ENCODE peak calls at places on chromosome 18, in eight cellular contexts. A is neural crest cell, P is esophagus squamous epithelium, D is PC-3, N is left ventricle myocardium inferior, R is heart right ventricle, M is bronchial epithelial cell, Y is psoas muscle. Q is an unnamed sample.

GRCh38 chr18:46677609-46678470 is 20.8 kb upstream of the LOXHD1 start:
- DNase-seq in M (peak), A (no peak), P (no peak), R (peak), D (peak), Y (no peak), N (no peak), Q (peak)

GRCh38 chr18:43893001-43893637 is 615.8 kb upstream of the SYT4 start:
- DNase-seq in P (no peak), A (no peak), Y (no peak), D (peak), R (no peak), N (no peak), M (peak), Q (peak)

GRCh38 chr18:34511435-34511834 is 198.7 kb upstream of the DTNA start:
- DNase-seq in P (no peak), N (no peak), A (no peak), Y (no peak), D (peak), R (no peak), M (no peak), Q (no peak)

GRCh38 chr18:45167109-45167551 is 448.1 kb upstream of the SLC14A2 start:
- DNase-seq in A (no peak), M (peak), R (no peak), N (no peak), Y (no peak), D (peak), P (no peak), Q (peak)

GRCh38 chr18:987325-988186 is 82.9 kb downstream of the ADCYAP1 start:
- DNase-seq in D (peak), N (no peak), A (no peak), M (peak), R (peak), P (no peak), Y (no peak), Q (no peak)

GRCh38 chr18:7172611-7173010 is 55.0 kb upstream of the LAMA1 start:
- DNase-seq in R (no peak), M (no peak), D (peak), N (no peak), Y (no peak), P (no peak), A (no peak), Q (no peak)

GRCh38 chr18:76388891-76389423 is 106.1 kb downstream of the ZNF516 start:
- DNase-seq in N (no peak), R (no peak), D (no peak), P (no peak), A (no peak), Y (no peak), M (no peak), Q (no peak)

GRCh38 chr18:55497825-55498403 is 90.1 kb downstream of the TCF4 start:
- DNase-seq in P (no peak), R (no peak), N (no peak), M (no peak), A (no peak), D (no peak), Y (no peak), Q (no peak)

GRCh38 chr18:24683965-24684364 is 223.5 kb downstream of the HRH4 start:
- DNase-seq in N (no peak), M (no peak), D (peak), R (no peak), Y (no peak), A (no peak), P (no peak), Q (peak)

GRCh38 chr18:66495844-66496243 is 108.0 kb downstream of the CDH19 start:
- DNase-seq in Y (peak), R (peak), M (peak), N (peak), D (peak), P (no peak), A (peak), Q (peak)

GRCh38 chr18:77765468-77765867 is 515.8 kb downstream of the GALR1 start:
- DNase-seq in P (no peak), M (peak), Y (no peak), A (peak), R (no peak), N (no peak), D (peak), Q (peak)

GRCh38 chr18:2905802-2906521 is 59.2 kb downstream of the EMILIN2 start:
- DNase-seq in D (peak), R (peak), N (peak), Y (peak), A (peak), M (no peak), P (no peak), Q (no peak)

GRCh38 chr18:53610957-53611356 is 613.5 kb downstream of the MBD2 start:
- DNase-seq in P (no peak), Y (no peak), N (no peak), D (no peak), A (no peak), R (no peak), M (no peak), Q (no peak)

GRCh38 chr18:75489493-75490190 is 62.1 kb upstream of the SMIM21 start:
- DNase-seq in D (peak), P (no peak), N (no peak), M (peak), R (no peak), A (no peak), Y (no peak), Q (peak)

GRCh38 chr18:22433960-22434359 is 16.2 kb upstream of the CTAGE1 start:
- DNase-seq in Y (no peak), N (no peak), D (no peak), A (no peak), P (no peak), R (no peak), M (peak), Q (no peak)

GRCh38 chr18:50987261-50987660 is 19.4 kb downstream of the ELAC1 start:
- DNase-seq in Y (no peak), A (no peak), D (no peak), R (no peak), P (no peak), M (no peak), N (no peak), Q (no peak)

GRCh38 chr18:58800582-58800981 is 64.1 kb upstream of the ZNF532 start:
- DNase-seq in P (no peak), Y (no peak), A (no peak), M (peak), D (no peak), N (no peak), R (no peak), Q (no peak)

GRCh38 chr18:32446780-32447179 is 23.9 kb downstream of the GAREM1 start:
- DNase-seq in P (no peak), Y (no peak), D (no peak), N (no peak), A (no peak), R (no peak), M (no peak), Q (no peak)

GRCh38 chr18:75049455-75049789 is 159.5 kb downstream of the PTGR3 start:
- DNase-seq in Y (no peak), P (no peak), A (no peak), N (no peak), M (no peak), D (peak), R (no peak), Q (no peak)

GRCh38 chr18:64134044-64134757 is 14.7 kb downstream of the LINC00305 start:
- DNase-seq in N (no peak), M (peak), R (no peak), P (no peak), D (peak), A (no peak), Y (no peak), Q (peak)

GRCh38 chr18:48797841-48798255 is 152.9 kb downstream of the SMAD7 start:
- DNase-seq in Y (no peak), P (no peak), D (no peak), N (peak), M (no peak), A (no peak), R (no peak), Q (no peak)
- TF ChIP-seq CTCF in Y (no peak), P (no peak), D (no peak), N (peak), M (no peak), A (no peak), R (no peak), Q (no peak)

GRCh38 chr18:5237083-5237722 is 40.1 kb upstream of the AKAIN1 start:
- DNase-seq in N (peak), M (no peak), D (peak), A (no peak), P (no peak), Y (no peak), R (peak), Q (no peak)

GRCh38 chr18:5238371-5238758 is 41.3 kb upstream of the AKAIN1 start:
- DNase-seq in M (no peak), D (peak), Y (peak), R (peak), N (peak), P (no peak), A (peak), Q (peak)

GRCh38 chr18:5237723-5238370 is 40.8 kb upstream of the AKAIN1 start:
- DNase-seq in P (peak), M (peak), A (peak), Y (peak), R (peak), D (peak), N (peak), Q (peak)

DNA sequence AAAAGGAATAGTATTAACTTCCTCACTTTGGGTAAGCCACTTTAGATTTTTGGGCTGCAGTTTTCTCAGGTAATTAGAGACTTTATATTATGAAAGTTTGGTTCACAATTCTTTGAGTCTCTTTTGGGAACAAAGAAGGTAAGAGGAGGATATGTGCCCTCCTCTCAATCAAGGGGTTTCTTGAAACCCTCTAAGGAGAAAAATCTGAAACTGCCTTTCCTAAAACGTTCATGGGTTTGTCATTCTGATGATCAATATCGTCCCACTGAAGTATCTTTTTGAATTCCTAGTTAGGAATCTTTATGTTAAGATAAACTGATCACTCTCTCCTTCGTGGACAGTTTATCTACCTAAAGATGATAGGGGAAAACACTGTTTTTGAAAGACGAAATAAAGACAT is 42.4 kb upstream of the AKAIN1 start:
- DNase-seq in R (no peak), N (no peak), D (no peak), P (no peak), Y (no peak), M (no peak), A (no peak), Q (no peak)
- TF ChIP-seq CTCF in R (no peak), N (no peak), D (no peak), P (no peak), Y (no peak), M (no peak), A (no peak), Q (no peak)

GRCh38 chr18:63119647-63120046 is 199.9 kb downstream of the BCL2 start:
- DNase-seq in D (peak), R (no peak), P (no peak), A (no peak), M (peak), N (no peak), Y (no peak), Q (peak)
- TF ChIP-seq CTCF in D (peak), R (peak), P (peak), A (peak), M (peak), N (peak), Y (peak), Q (peak)

GRCh38 chr18:42425025-42425424 is 470.0 kb downstream of the PIK3C3 start:
- DNase-seq in D (no peak), M (no peak), R (no peak), A (no peak), N (no peak), Y (no peak), P (no peak), Q (no peak)
- TF ChIP-seq CTCF in D (no peak), M (no peak), R (no peak), A (no peak), N (no peak), Y (no peak), P (no peak), Q (no peak)

GRCh38 chr18:68662779-68663178 is 52.1 kb downstream of the TMX3 start:
- DNase-seq in A (no peak), D (peak), M (peak), N (no peak), P (no peak), R (no peak), Y (no peak), Q (peak)
- TF ChIP-seq CTCF in A (peak), D (peak), M (peak), N (no peak), P (no peak), R (no peak), Y (no peak), Q (no peak)

Q was measured in MCF 10A.